ENCODE peak calls at places on chromosomes 3 and 15, in four cellular contexts. I is GM23248, M is HepG2, V is neural progenitor cell. F is an unnamed sample.

GRCh38 chr3:66098436-66098835 is 59.7 kb upstream of the MAGI1 start:
- DNase-seq in I (peak), V (no peak), M (no peak), F (no peak)

GRCh38 chr3:23785097-23785645 is 20.6 kb upstream of the UBE2E1 start:
- DNase-seq in M (no peak), I (no peak), V (no peak), F (no peak)

GRCh38 chr15:100020181-100020580 is 286.9 kb upstream of the LYSMD4 start:
- DNase-seq in M (no peak), V (peak), I (no peak), F (no peak)

GRCh38 chr3:193819117-193819978 is 226.3 kb downstream of the OPA1 start:
- DNase-seq in M (no peak), V (no peak), I (no peak), F (no peak)

GRCh38 chr3:170809021-170809974 is 60.7 kb downstream of the RPL22L1 start:
- DNase-seq in I (peak), V (peak), M (peak), F (peak)

GRCh38 chr3:195888311-195888761 is 20.0 kb downstream of the TNK2 start:
- DNase-seq in M (no peak), I (no peak), V (no peak), F (no peak)

GRCh38 chr3:11660242-11660641 is 16.5 kb upstream of the VGLL4 start:
- DNase-seq in V (no peak), I (no peak), M (peak), F (no peak)

GRCh38 chr3:174548841-174549623 is 310.1 kb upstream of the NAALADL2 start:
- DNase-seq in V (no peak), I (no peak), M (no peak), F (no peak)

GRCh38 chr3:187223799-187224198 is 26.5 kb downstream of the RTP1 start:
- DNase-seq in M (no peak), V (no peak), I (peak), F (peak)

GRCh38 chr3:30084971-30085403 is 521.4 kb upstream of the TGFBR2 start:
- DNase-seq in I (no peak), V (peak), M (no peak), F (no peak)

GRCh38 chr3:9947025-9947995 is 4.9 kb downstream of the PRRT3 start:
- DNase-seq in V (peak), I (peak), M (peak), F (no peak)

GRCh38 chr3:56467801-56468183 is 475 bp downstream of the ERC2 start:
- DNase-seq in M (no peak), I (peak), V (peak), F (no peak)

GRCh38 chr3:53806182-53807116 is 39.8 kb downstream of the CHDH start:
- DNase-seq in I (peak), M (peak), V (no peak), F (no peak)
- H3K9ac ChIP-seq in I (peak), M (no peak), V (no peak), F (no peak)

DNA sequence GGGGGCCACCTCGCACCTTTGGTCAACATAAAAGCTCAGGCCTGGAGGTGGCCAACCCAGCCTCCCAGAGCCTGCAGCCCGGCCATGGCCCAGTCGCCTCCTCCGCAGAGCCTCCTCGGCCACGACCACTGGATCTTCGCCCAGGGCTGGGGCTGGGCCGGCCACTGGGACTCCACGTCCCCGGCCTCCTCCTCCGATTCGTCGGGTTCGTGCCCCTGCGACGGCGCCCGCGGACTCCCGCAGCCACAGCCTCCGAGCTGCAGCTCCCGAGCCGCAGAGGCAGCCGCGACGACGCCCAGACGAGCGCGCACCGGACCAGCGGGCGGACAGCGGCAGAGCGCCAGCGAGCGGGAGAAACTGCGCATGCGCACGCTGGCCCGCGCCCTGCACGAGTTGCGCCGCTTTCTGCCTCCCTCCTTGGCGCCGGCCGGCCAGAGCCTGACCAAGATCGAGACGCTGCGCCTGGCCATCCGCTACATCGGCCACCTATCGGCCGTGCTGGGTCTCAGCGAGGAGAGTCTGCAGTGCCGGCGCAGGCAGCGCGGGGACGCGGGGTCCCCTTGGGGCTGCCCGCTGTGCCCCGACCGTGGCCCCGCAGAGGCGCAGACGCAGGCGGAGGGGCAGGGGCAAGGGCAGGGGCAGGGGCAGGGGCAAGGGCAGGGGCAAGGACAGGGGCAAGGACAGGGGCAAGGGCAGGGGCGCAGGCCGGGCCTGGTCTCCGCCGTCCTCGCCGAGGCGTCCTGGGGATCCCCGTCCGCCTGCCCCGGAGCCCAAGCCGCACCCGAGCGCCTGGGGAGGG is at the start of gene MESP2:
- DNase-seq in I (peak), M (peak), V (peak), F (peak)
- H3K9ac ChIP-seq in I (peak), M (no peak), V (no peak), F (peak)

GRCh38 chr15:92068121-92068520 is 214.6 kb downstream of the SLCO3A1 start:
- DNase-seq in I (peak), V (no peak), M (no peak), F (no peak)
- H3K9ac ChIP-seq in I (no peak), V (no peak), M (no peak), F (no peak)

DNA sequence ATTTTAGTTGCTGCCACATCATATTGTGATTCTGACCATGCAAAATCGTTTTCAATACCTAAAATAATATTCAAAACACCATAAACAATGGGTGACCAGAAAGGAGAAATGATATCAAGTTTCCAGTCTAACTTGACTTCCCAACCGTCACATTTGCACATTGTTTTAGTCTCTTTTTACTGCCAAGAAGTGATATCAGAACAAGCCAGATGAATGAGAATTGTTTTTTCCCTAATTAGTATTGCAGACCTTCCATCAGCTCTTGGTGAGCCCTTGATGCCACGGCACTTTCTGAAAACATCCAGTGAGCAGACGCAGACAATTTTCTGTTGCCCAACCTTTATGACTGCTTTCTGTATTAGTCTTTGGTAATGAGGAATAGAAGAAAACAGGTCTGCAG is 62.5 kb downstream of the SPATA16 start:
- DNase-seq in M (no peak), I (no peak), V (no peak), F (no peak)
- H3K9ac ChIP-seq in M (no peak), I (no peak), V (no peak), F (no peak)

GRCh38 chr3:172221550-172221949 is 182.2 kb downstream of the FNDC3B start:
- DNase-seq in M (no peak), V (no peak), I (peak), F (no peak)
- H3K9ac ChIP-seq in M (no peak), V (no peak), I (peak), F (no peak)

DNA sequence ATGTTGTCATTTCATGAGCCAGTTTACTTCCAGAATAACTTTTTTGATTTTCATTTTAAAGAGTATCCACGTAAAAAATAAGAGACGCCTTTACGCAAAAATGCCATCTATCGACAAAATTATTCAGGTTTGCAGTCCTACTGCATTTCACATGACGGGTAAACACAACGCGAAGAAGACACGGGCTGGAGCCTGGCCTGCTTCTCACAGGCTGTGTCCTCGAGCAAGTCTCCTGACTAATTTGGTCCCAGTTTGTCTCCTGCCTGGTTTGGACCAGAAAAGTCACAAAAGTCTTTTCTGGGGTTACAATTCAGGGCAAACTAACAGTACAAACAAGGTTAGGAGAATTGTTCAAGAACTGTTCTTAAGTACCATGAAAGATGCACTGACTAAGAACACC is 51.7 kb downstream of the CHSY1 start:
- DNase-seq in V (no peak), I (no peak), M (no peak), F (peak)
- H3K9ac ChIP-seq in V (no peak), I (peak), M (no peak), F (peak)

GRCh38 chr3:39147374-39147709 is 6.0 kb downstream of the CSRNP1 start:
- DNase-seq in I (no peak), M (no peak), V (no peak), F (no peak)
- H3K9ac ChIP-seq in I (peak), M (no peak), V (no peak), F (peak)